ENCODE peak calls at places on chromosomes 5 and 9, in seven cellular contexts. B, I, C, Q, S, H and M are unnamed samples.

GRCh38 chr5:97231025-97231636 is 48.1 kb upstream of the RIOK2 start:
- DNase-seq in B (peak; percentile 89), I (peak; percentile 76), C (no peak), Q (peak; percentile 51), S (peak; percentile 37), H (no peak), M (peak; percentile 17)

GRCh38 chr9:94908583-94909249 is 182.2 kb downstream of the AOPEP start:
- DNase-seq in B (no peak), I (no peak), C (no peak), Q (no peak), S (no peak), H (no peak), M (no peak)

GRCh38 chr9:98995059-98995665 is 51.5 kb downstream of the COL15A1 start:
- DNase-seq in B (peak; percentile 63), I (no peak), C (no peak), Q (no peak), S (no peak), H (peak; percentile 92), M (no peak)

GRCh38 chr5:55159763-55160492 is at the start of gene GPX8:
- DNase-seq in B (peak; percentile 93), I (peak; percentile 94), C (peak; percentile 32), Q (peak; percentile 69), S (no peak), H (no peak), M (no peak)

GRCh38 chr5:140113180-140113698 is 670 bp upstream of the PURA start:
- DNase-seq in B (no peak), I (peak; percentile 52), C (peak; percentile 18), Q (no peak), S (no peak), H (peak; percentile 69), M (no peak)

GRCh38 chr5:153885166-153885565 is 153.5 kb downstream of the FAM114A2 start:
- DNase-seq in B (no peak), I (no peak), C (no peak), Q (no peak), S (no peak), H (no peak), M (no peak)

GRCh38 chr5:39587675-39588074 is 162.9 kb upstream of the DAB2 start:
- DNase-seq in B (no peak), I (no peak), C (no peak), Q (no peak), S (no peak), H (no peak), M (no peak)

GRCh38 chr9:96875460-96876142 is 21.3 kb upstream of the ZNF782 start:
- DNase-seq in B (peak; percentile 83), I (peak; percentile 99), C (peak; percentile 30), Q (peak; percentile 88), S (no peak), H (peak; percentile 71), M (peak; percentile 59)

GRCh38 chr9:121822093-121823085 is 171.0 kb downstream of the DAB2IP start:
- DNase-seq in B (no peak), I (no peak), C (no peak), Q (no peak), S (no peak), H (no peak), M (no peak)

GRCh38 chr5:68369436-68370125 is 154.0 kb downstream of the PIK3R1 start:
- DNase-seq in B (no peak), I (no peak), C (peak; percentile 13), Q (no peak), S (no peak), H (no peak), M (peak; percentile 33)

GRCh38 chr5:172837640-172838039 is 3.6 kb downstream of the ERGIC1 start:
- DNase-seq in B (no peak), I (no peak), C (peak; percentile 44), Q (no peak), S (peak; percentile 72), H (no peak), M (peak; percentile 81)

GRCh38 chr9:3857673-3858072 is 331.9 kb upstream of the RFX3 start:
- DNase-seq in B (peak; percentile 35), I (no peak), C (no peak), Q (no peak), S (no peak), H (no peak), M (no peak)
- H3K4me3 ChIP-seq in B (no peak overlapping the region), I (no peak overlapping the region), C (no peak overlapping the region), Q (no peak overlapping the region), S (no peak overlapping the region), H (no peak overlapping the region), M (no peak overlapping the region)

DNA sequence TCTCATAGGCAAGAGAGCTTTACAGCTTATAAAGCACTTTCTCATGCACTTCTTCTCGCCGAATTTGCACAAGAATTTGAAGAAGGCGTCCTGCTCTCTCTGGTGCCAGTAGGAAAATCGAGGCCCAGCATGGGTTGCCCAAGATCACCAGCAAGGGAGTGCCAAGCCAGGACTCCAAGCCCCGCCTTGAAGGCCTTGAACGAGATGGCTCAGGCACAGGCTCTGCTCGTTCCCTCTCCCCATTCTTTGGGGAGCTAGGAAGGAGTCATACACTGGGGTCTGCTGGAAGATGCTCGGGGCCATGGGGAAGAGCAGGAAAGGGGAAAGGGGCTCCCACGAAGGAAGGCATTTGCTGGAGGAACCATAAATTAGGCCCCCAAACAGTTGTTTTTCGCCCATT is 46.7 kb downstream of the PAX5 start:
- DNase-seq in B (no peak), I (no peak), C (no peak), Q (no peak), S (no peak), H (no peak), M (no peak)
- H3K4me3 ChIP-seq in B (no peak overlapping the region), I (no peak overlapping the region), C (no peak overlapping the region), Q (no peak overlapping the region), S (no peak overlapping the region), H (no peak overlapping the region), M (no peak overlapping the region)

GRCh38 chr5:149172709-149173505 is 31.6 kb downstream of the ABLIM3 start:
- DNase-seq in B (no peak), I (no peak), C (no peak), Q (no peak), S (no peak), H (no peak), M (no peak)
- H3K4me3 ChIP-seq in B (no peak overlapping the region), I (no peak overlapping the region), C (no peak overlapping the region), Q (no peak overlapping the region), S (no peak overlapping the region), H (no peak overlapping the region), M (no peak overlapping the region)

GRCh38 chr5:112346411-112347044 is 72.5 kb downstream of the EPB41L4A start:
- DNase-seq in B (no peak), I (no peak), C (no peak), Q (no peak), S (no peak), H (no peak), M (no peak)
- H3K4me3 ChIP-seq in B (no peak overlapping the region), I (no peak overlapping the region), C (no peak overlapping the region), Q (no peak overlapping the region), S (no peak overlapping the region), H (no peak overlapping the region), M (no peak overlapping the region)

GRCh38 chr9:20356392-20357206 is 265.7 kb downstream of the MLLT3 start:
- DNase-seq in B (peak; percentile 91), I (peak; percentile 90), C (peak; percentile 40), Q (peak; percentile 74), S (peak; percentile 50), H (peak; percentile 71), M (peak; percentile 36)
- H3K4me3 ChIP-seq in B (peak overlapping the region; percentile 35), I (no peak overlapping the region), C (no peak overlapping the region), Q (peak overlapping the region; percentile 36), S (no peak overlapping the region), H (peak overlapping the region; percentile 40), M (no peak overlapping the region)

DNA sequence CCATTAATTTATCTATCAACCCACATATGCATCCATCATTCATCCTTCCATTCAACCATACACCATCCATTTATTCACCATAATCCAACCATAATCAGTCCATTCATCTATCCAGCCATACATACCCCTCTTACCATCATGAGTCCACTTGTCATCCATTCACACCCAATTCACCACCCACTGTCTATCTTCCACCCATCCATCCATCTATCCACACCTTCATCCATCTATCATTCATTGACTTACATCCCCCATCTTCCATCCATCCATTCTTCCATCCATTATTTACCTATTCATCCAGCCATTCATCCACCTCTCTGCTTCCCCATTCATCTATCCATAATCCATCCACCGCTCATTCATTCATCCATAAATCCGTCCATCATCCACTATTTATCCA is 17.8 kb downstream of the PAEP start:
- DNase-seq in B (no peak), I (no peak), C (no peak), Q (no peak), S (no peak), H (no peak), M (no peak)
- H3K4me3 ChIP-seq in B (no peak overlapping the region), I (no peak overlapping the region), C (no peak overlapping the region), Q (no peak overlapping the region), S (no peak overlapping the region), H (no peak overlapping the region), M (no peak overlapping the region)